ENCODE peak calls at places on chromosomes 16 and 17, in nine cellular contexts. One of them, this sample, is unnamed.

GRCh38 chr17:27980035-27980434 is 62.4 kb upstream of the NLK start:
- DNase-seq in head of caudate nucleus: no peak
- DNase-seq in T-helper 9 cell: no peak
- DNase-seq in stimulated activated CD8-positive, alpha-beta memory T cell treated with anti-CD3 and anti-CD28 coated beads, Interleukin-2, amount 100 ng/mL, for 48 hours: no peak
- DNase-seq in MCF 10A: peak
- DNase-seq in GF-D8: no peak
- DNase-seq in SHP77 treated with DMSO at 0.1 percent for 48 hours: no peak
- DNase-seq in T47D: no peak
- DNase-seq in NCI-H2081: no peak
- DNase-seq in this sample: no peak

GRCh38 chr16:3012246-3012645 is 477 bp upstream of the CLDN9 start:
- DNase-seq in head of caudate nucleus: no peak
- DNase-seq in T-helper 9 cell: no peak
- DNase-seq in stimulated activated CD8-positive, alpha-beta memory T cell treated with anti-CD3 and anti-CD28 coated beads, Interleukin-2, amount 100 ng/mL, for 48 hours: no peak
- DNase-seq in MCF 10A: no peak
- DNase-seq in GF-D8: no peak
- DNase-seq in SHP77 treated with DMSO at 0.1 percent for 48 hours: no peak
- DNase-seq in T47D: no peak
- DNase-seq in NCI-H2081: peak
- DNase-seq in this sample: no peak

GRCh38 chr16:1042776-1043349 is 29.7 kb upstream of the SSTR5 start:
- DNase-seq in head of caudate nucleus: no peak
- DNase-seq in T-helper 9 cell: no peak
- DNase-seq in stimulated activated CD8-positive, alpha-beta memory T cell treated with anti-CD3 and anti-CD28 coated beads, Interleukin-2, amount 100 ng/mL, for 48 hours: no peak
- DNase-seq in MCF 10A: no peak
- DNase-seq in GF-D8: no peak
- DNase-seq in SHP77 treated with DMSO at 0.1 percent for 48 hours: no peak
- DNase-seq in T47D: no peak
- DNase-seq in NCI-H2081: no peak
- DNase-seq in this sample: no peak

GRCh38 chr16:10070591-10070990 is 111.6 kb downstream of the GRIN2A start:
- DNase-seq in head of caudate nucleus: no peak
- DNase-seq in T-helper 9 cell: no peak
- DNase-seq in stimulated activated CD8-positive, alpha-beta memory T cell treated with anti-CD3 and anti-CD28 coated beads, Interleukin-2, amount 100 ng/mL, for 48 hours: no peak
- DNase-seq in MCF 10A: no peak
- DNase-seq in GF-D8: no peak
- DNase-seq in SHP77 treated with DMSO at 0.1 percent for 48 hours: no peak
- DNase-seq in T47D: no peak
- DNase-seq in NCI-H2081: no peak
- DNase-seq in this sample: no peak

GRCh38 chr16:23784811-23785447 is 30.1 kb downstream of the CHP2 start:
- DNase-seq in head of caudate nucleus: no peak
- DNase-seq in T-helper 9 cell: no peak
- DNase-seq in stimulated activated CD8-positive, alpha-beta memory T cell treated with anti-CD3 and anti-CD28 coated beads, Interleukin-2, amount 100 ng/mL, for 48 hours: no peak
- DNase-seq in MCF 10A: peak
- DNase-seq in GF-D8: no peak
- DNase-seq in SHP77 treated with DMSO at 0.1 percent for 48 hours: no peak
- DNase-seq in T47D: no peak
- DNase-seq in NCI-H2081: no peak
- DNase-seq in this sample: no peak

GRCh38 chr17:82668631-82669099 is 20.4 kb upstream of the WDR45B start:
- DNase-seq in head of caudate nucleus: peak
- DNase-seq in T-helper 9 cell: no peak
- DNase-seq in stimulated activated CD8-positive, alpha-beta memory T cell treated with anti-CD3 and anti-CD28 coated beads, Interleukin-2, amount 100 ng/mL, for 48 hours: peak
- DNase-seq in MCF 10A: peak
- DNase-seq in GF-D8: peak
- DNase-seq in SHP77 treated with DMSO at 0.1 percent for 48 hours: peak
- DNase-seq in T47D: peak
- DNase-seq in NCI-H2081: no peak
- DNase-seq in this sample: no peak

GRCh38 chr17:75442168-75443103 is 14.0 kb upstream of the TMEM94 start:
- DNase-seq in head of caudate nucleus: no peak
- DNase-seq in T-helper 9 cell: no peak
- DNase-seq in stimulated activated CD8-positive, alpha-beta memory T cell treated with anti-CD3 and anti-CD28 coated beads, Interleukin-2, amount 100 ng/mL, for 48 hours: no peak
- DNase-seq in MCF 10A: no peak
- DNase-seq in GF-D8: no peak
- DNase-seq in SHP77 treated with DMSO at 0.1 percent for 48 hours: no peak
- DNase-seq in T47D: no peak
- DNase-seq in NCI-H2081: no peak
- DNase-seq in this sample: no peak

GRCh38 chr16:85208181-85208580 is 95.9 kb upstream of the CIBAR2 start:
- DNase-seq in head of caudate nucleus: no peak
- DNase-seq in T-helper 9 cell: no peak
- DNase-seq in stimulated activated CD8-positive, alpha-beta memory T cell treated with anti-CD3 and anti-CD28 coated beads, Interleukin-2, amount 100 ng/mL, for 48 hours: no peak
- DNase-seq in MCF 10A: no peak
- DNase-seq in GF-D8: no peak
- DNase-seq in SHP77 treated with DMSO at 0.1 percent for 48 hours: no peak
- DNase-seq in T47D: no peak
- DNase-seq in NCI-H2081: no peak
- DNase-seq in this sample: no peak

GRCh38 chr16:86375370-86375769 is 135.0 kb upstream of the FOXF1 start:
- DNase-seq in head of caudate nucleus: no peak
- DNase-seq in T-helper 9 cell: no peak
- DNase-seq in stimulated activated CD8-positive, alpha-beta memory T cell treated with anti-CD3 and anti-CD28 coated beads, Interleukin-2, amount 100 ng/mL, for 48 hours: no peak
- DNase-seq in MCF 10A: peak
- DNase-seq in GF-D8: no peak
- DNase-seq in SHP77 treated with DMSO at 0.1 percent for 48 hours: no peak
- DNase-seq in T47D: no peak
- DNase-seq in NCI-H2081: no peak
- DNase-seq in this sample: no peak

GRCh38 chr16:23670137-23670776 is 8.4 kb upstream of the PLK1 start:
- DNase-seq in head of caudate nucleus: no peak
- DNase-seq in T-helper 9 cell: no peak
- DNase-seq in stimulated activated CD8-positive, alpha-beta memory T cell treated with anti-CD3 and anti-CD28 coated beads, Interleukin-2, amount 100 ng/mL, for 48 hours: no peak
- DNase-seq in MCF 10A: peak
- DNase-seq in GF-D8: no peak
- DNase-seq in SHP77 treated with DMSO at 0.1 percent for 48 hours: no peak
- DNase-seq in T47D: no peak
- DNase-seq in NCI-H2081: no peak
- DNase-seq in this sample: no peak

GRCh38 chr17:78381601-78382168 is 3.2 kb downstream of the PGS1 start:
- DNase-seq in head of caudate nucleus: no peak
- DNase-seq in T-helper 9 cell: peak
- DNase-seq in stimulated activated CD8-positive, alpha-beta memory T cell treated with anti-CD3 and anti-CD28 coated beads, Interleukin-2, amount 100 ng/mL, for 48 hours: no peak
- DNase-seq in MCF 10A: no peak
- DNase-seq in GF-D8: peak
- DNase-seq in SHP77 treated with DMSO at 0.1 percent for 48 hours: no peak
- DNase-seq in T47D: no peak
- DNase-seq in NCI-H2081: no peak
- DNase-seq in this sample: peak